ENCODE peak calls at places on chromosomes 7 and 10, in nine cellular contexts. I is fibroblast of the aortic adventitia, M is lung, V is HCT116, A is tibial nerve, K is A549, P is left ventricle myocardium inferior, L is cardiac fibroblast, B is right lobe of liver. T is an unnamed sample.

GRCh38 chr10:96470108-96470743 is 43.5 kb downstream of the TLL2 start:
- DNase-seq in B (no peak), V (peak), K (peak), A (no peak), I (peak), L (peak), P (no peak), M (no peak), T (peak)

GRCh38 chr10:125415964-125416363 is 255.6 kb upstream of the CTBP2 start:
- DNase-seq in P (no peak), B (no peak), A (no peak), I (no peak), V (no peak), L (no peak), K (no peak), M (no peak), T (no peak)

GRCh38 chr7:11437987-11438386 is 394.0 kb downstream of the THSD7A start:
- DNase-seq in B (no peak), K (no peak), P (no peak), I (no peak), L (peak), V (no peak), M (no peak), A (no peak), T (peak)

GRCh38 chr10:110802090-110802489 is 69.6 kb upstream of the PDCD4 start:
- DNase-seq in K (no peak), I (peak), L (peak), V (no peak), P (no peak), M (no peak), B (no peak), A (no peak), T (peak)

GRCh38 chr10:128030498-128031072 is 95.6 kb downstream of the MKI67 start:
- DNase-seq in M (no peak), B (no peak), K (no peak), V (no peak), L (no peak), I (no peak), A (no peak), P (no peak), T (no peak)

GRCh38 chr10:27801171-27801785 is 55.7 kb upstream of the MKX start:
- DNase-seq in I (no peak), P (no peak), K (no peak), M (no peak), V (no peak), A (no peak), L (no peak), B (no peak), T (no peak)

GRCh38 chr7:131933890-131934289 is 377.5 kb upstream of the PODXL start:
- DNase-seq in L (no peak), A (no peak), B (no peak), I (no peak), M (no peak), V (no peak), P (no peak), K (no peak), T (no peak)

GRCh38 chr10:116989439-116989838 is 15.5 kb downstream of the SHTN1 start:
- DNase-seq in I (no peak), A (no peak), L (no peak), M (no peak), B (no peak), P (no peak), V (no peak), K (no peak), T (no peak)

GRCh38 chr10:11525503-11525902 is 85.9 kb downstream of the USP6NL start:
- DNase-seq in V (no peak), P (peak), L (peak), K (no peak), I (peak), A (peak), M (no peak), B (no peak), T (peak)

GRCh38 chr7:129665013-129665401 is 53.5 kb downstream of the NRF1 start:
- DNase-seq in M (peak), V (peak), P (no peak), A (no peak), K (peak), I (peak), L (peak), B (no peak), T (peak)

GRCh38 chr7:115040526-115040925 is 118.6 kb downstream of the MDFIC start:
- DNase-seq in V (no peak), P (no peak), K (no peak), B (no peak), L (no peak), I (no peak), M (no peak), A (no peak), T (no peak)

GRCh38 chr7:23925088-23925487 is 215.1 kb downstream of the STK31 start:
- DNase-seq in I (no peak), B (no peak), K (no peak), V (no peak), A (no peak), L (no peak), P (no peak), M (no peak), T (no peak)

GRCh38 chr10:58511765-58512469 is 755 bp upstream of the BICC1 start:
- DNase-seq in V (no peak), K (peak), L (peak), M (peak), I (peak), A (peak), B (no peak), P (peak), T (peak)

GRCh38 chr10:111076682-111077661 is at the start of gene ADRA2A:
- DNase-seq in P (peak), I (peak), B (no peak), K (peak), L (peak), M (peak), A (no peak), V (no peak), T (peak)

GRCh38 chr7:50783801-50784507 is 1.3 kb upstream of the GRB10 start:
- DNase-seq in A (no peak), L (no peak), B (no peak), P (no peak), M (no peak), V (no peak), K (no peak), I (no peak), T (no peak)

GRCh38 chr10:122507661-122508060 is 46.3 kb downstream of the HTRA1 start:
- DNase-seq in I (peak), A (no peak), M (no peak), V (no peak), K (no peak), P (no peak), B (no peak), L (no peak), T (peak)

GRCh38 chr7:142025896-142026295 is 30.2 kb downstream of the MGAM start:
- DNase-seq in M (no peak), K (no peak), B (no peak), L (peak), I (peak), V (no peak), P (no peak), A (no peak), T (no peak)
- TF ChIP-seq CTCF in M (no peak), K (no peak), B (no peak), L (no peak), I (no peak), V (no peak), P (no peak), A (no peak), T (no peak)

DNA sequence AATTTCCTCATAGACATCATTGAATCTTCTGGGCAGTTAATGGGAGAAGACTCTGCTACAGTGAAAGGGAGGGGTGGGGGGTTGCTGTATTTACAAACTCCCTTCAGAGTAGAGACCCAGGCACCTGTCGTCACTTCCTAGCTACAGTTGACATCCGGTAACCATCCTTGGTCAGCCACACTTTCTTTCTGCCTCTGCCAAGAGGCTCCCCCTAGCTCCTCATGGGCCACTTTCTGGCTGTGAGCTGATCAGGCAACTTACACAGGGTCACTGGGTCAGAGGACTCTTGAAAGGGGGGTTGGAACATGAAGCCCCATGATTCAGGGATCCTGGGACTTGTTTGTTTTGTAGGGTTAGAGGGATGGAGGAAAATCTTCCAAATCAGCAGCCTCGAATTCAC is 1.2 kb downstream of the TECPR1 start:
- DNase-seq in P (no peak), M (no peak), I (no peak), V (no peak), L (no peak), A (no peak), B (no peak), K (no peak), T (no peak)
- H3K4me3 ChIP-seq in P (peak), M (no peak), I (no peak), V (peak), L (no peak), A (no peak), B (no peak), K (no peak), T (peak)

DNA sequence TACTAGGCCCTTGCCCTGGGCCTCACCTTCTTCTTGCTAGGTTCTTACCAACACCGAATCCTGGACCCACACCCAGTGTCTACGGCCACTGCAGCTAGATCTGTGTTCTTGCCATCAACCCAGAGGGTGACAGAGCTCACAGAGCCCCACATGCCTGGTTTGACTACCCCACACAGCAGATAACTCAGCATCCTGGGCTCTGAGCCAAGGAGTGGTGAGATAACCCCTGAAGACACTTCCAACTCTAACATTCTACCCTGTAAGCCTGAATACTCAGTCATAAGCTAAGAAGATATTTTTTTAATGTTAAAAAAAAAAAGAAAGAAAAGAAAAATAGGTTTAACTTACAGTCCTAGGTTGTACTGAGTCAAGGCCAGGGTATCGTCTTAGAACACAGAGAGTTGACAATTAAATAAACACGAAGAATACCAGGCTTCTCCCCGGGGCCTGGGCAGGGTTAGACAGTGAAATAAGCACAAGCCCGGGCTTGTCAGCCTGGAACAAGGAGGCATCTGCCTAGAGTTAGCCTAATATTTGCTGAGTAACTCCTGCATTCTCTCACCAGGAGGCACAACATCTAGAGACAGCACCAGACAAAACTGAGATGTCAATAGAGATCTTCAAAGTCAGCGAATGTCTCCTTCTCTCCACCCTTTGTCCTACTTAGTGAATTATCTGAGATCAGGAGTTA is 556.5 kb upstream of the LRRN3 start:
- DNase-seq in L (peak), P (no peak), M (no peak), I (peak), A (no peak), B (no peak), K (peak), V (no peak), T (peak)
- TF ChIP-seq CTCF in L (no peak), P (no peak), M (no peak), I (no peak), A (no peak), B (no peak), K (no peak), V (no peak), T (no peak)

DNA sequence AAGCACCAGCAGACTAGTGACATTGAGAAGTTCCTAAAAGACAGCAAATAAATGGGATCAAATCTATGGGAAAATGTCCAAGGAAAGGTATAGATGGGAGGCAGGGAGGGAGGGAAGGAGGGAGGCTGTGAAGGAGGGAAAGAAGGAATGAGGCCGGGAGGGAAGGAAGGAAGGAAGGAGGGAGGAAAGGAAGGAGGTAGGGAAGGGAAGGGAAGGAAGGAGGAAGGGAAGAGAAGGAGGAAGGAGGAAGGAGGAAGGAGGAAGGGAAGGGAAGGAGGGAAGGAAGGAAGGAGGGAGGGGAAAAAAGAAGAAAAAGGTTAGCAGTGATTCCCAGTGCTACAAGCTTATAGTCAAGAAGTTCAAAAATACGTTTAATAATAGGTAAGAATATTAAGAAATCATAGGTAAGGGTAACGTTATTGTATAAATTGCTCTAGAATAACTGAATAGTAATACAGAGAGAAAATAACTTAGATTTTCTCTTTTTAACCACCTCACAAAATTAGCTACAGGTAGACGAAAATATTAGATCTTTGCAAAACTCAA is 106.9 kb downstream of the LMBR1 start:
- DNase-seq in B (no peak), P (no peak), A (no peak), I (no peak), K (no peak), M (no peak), L (no peak), V (no peak), T (no peak)
- H3K4me3 ChIP-seq in B (no peak), P (no peak), A (no peak), I (no peak), K (no peak), M (no peak), L (no peak), V (no peak), T (no peak)

GRCh38 chr7:147896121-147896520 is 694.4 kb upstream of the C7orf33 start:
- DNase-seq in K (no peak), V (no peak), L (no peak), I (no peak), A (no peak), B (no peak), P (no peak), M (no peak), T (no peak)

GRCh38 chr7:147894271-147894670 is 696.3 kb upstream of the C7orf33 start:
- DNase-seq in B (no peak), A (no peak), M (no peak), P (no peak), I (no peak), K (no peak), V (no peak), L (no peak), T (no peak)
- TF ChIP-seq CTCF in B (no peak), A (no peak), M (no peak), P (no peak), I (no peak), K (no peak), V (no peak), L (no peak), T (no peak)

DNA sequence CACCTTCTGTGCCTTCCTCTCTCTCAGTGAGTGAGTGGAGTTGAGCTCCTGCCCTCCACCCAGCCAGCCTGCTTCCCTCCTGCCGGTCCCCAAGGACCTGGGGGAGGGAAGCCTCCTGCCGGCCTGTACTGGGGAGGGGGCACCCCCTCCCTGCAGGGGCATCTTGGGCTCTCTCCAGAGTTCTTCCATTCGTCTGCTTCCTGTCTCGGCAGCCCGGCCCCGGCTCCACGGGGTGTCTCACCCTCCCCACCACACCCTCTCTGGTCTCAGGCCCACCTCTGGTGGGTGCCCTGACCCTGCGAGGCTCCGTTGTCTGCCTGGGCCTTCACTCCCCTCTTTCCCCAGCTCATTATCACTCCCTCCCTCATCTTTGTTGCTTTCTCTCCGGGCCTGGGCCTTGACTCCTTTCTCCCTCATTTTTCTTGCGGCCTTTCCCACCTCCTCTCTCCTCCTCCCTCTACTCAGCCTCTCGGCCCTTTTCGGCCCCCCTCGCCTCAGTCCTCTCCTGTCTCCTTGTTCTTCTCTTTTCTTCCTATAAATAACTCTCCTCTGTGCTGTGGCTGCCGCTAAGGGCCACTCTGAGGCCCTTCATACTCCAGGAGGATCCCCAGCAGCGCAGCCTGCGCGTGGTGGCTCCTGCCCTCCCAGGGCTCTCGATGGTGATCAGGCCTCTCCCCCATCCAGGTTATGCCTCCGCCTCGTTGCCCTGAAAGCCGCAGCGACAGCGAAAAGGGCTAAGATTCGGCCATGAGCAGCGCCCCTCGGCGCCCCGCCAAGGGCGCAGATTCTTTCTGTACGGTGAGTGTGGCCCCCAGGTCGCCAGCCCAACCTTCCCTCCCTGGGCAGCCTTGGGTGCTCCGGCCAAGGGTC is 2.1 kb downstream of the SLC4A2 start:
- DNase-seq in L (no peak), A (no peak), V (no peak), K (peak), B (no peak), I (no peak), M (peak), P (no peak), T (no peak)
- H3K4me3 ChIP-seq in L (peak), A (peak), V (peak), K (peak), B (no peak), I (peak), M (no peak), P (peak), T (peak)

DNA sequence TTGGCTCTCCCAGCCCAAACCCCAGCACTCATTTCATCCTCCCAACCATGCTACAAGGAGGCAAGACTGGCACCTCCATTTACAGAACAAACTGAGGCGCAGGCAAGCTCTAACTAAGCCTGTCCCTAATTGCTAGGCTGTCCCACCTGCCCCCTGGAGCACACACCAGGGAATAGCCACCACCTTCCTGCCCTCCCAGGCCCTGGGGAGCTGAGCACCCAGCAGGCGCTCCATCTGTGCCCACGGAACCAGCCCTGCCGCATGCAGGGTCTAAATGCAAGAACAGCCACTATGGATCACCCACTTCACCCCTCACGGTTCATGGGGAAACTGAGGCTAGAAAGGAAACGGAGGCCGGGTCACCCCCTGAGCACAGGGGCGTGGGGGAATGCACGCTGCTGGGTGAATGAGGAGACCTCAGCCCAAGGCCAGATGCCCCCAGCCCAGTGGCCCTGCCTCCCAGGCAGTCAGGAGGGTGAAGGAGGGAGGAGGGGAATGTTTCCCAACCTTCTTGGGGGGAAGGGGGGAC is 16.5 kb downstream of the PDGFA start:
- DNase-seq in P (no peak), V (no peak), B (peak), M (no peak), L (no peak), I (no peak), A (no peak), K (no peak), T (no peak)
- TF ChIP-seq CTCF in P (no peak), V (no peak), B (no peak), M (no peak), L (no peak), I (no peak), A (no peak), K (no peak), T (no peak)

T was measured in fibroblast of pulmonary artery.